ENCODE peak calls at places on chromosome 1, in eight cellular contexts. M, B, T, Z, J, A, N and W are unnamed samples.

GRCh38 chr1:14955402-14955801 is 198.1 kb upstream of the TMEM51 start:
- DNase-seq in M (no peak), B (no peak), T (no peak), Z (no peak), J (no peak), A (peak), N (no peak), W (no peak)

GRCh38 chr1:156767879-156768608 is 709 bp downstream of the PRCC start:
- DNase-seq in M (peak), B (peak), T (peak), Z (no peak), J (peak), A (no peak), N (peak), W (no peak)

GRCh38 chr1:47201179-47201578 is 11.3 kb upstream of the PDZK1IP1 start:
- DNase-seq in M (no peak), B (peak), T (no peak), Z (no peak), J (peak), A (no peak), N (no peak), W (no peak)

GRCh38 chr1:210407207-210407886 is 78.6 kb downstream of the HHAT start:
- DNase-seq in M (peak), B (peak), T (peak), Z (peak), J (peak), A (peak), N (peak), W (peak)

GRCh38 chr1:248686815-248687214 is 15.8 kb downstream of the OR14I1 start:
- DNase-seq in M (no peak), B (no peak), T (no peak), Z (no peak), J (no peak), A (no peak), N (no peak), W (no peak)

GRCh38 chr1:10834770-10835412 is 38.4 kb upstream of the CASZ1 start:
- DNase-seq in M (no peak), B (no peak), T (no peak), Z (no peak), J (no peak), A (no peak), N (no peak), W (no peak)

GRCh38 chr1:155010211-155010918 is 7.8 kb downstream of the ZBTB7B start:
- DNase-seq in M (no peak), B (no peak), T (no peak), Z (no peak), J (no peak), A (no peak), N (peak), W (no peak)

GRCh38 chr1:24318988-24319863 is at the start of gene GRHL3:
- DNase-seq in M (no peak), B (no peak), T (peak), Z (no peak), J (no peak), A (peak), N (peak), W (no peak)

GRCh38 chr1:183200451-183200850 is 14.4 kb downstream of the LAMC2 start:
- DNase-seq in M (no peak), B (no peak), T (no peak), Z (no peak), J (no peak), A (no peak), N (no peak), W (no peak)

GRCh38 chr1:207958376-207959139 is 47.6 kb upstream of the CD34 start:
- DNase-seq in M (no peak), B (no peak), T (peak), Z (no peak), J (no peak), A (no peak), N (no peak), W (no peak)
- H3K27ac ChIP-seq in M (peak), B (peak), T (no peak), Z (peak), J (no peak), A (no peak), N (no peak), W (peak)

DNA sequence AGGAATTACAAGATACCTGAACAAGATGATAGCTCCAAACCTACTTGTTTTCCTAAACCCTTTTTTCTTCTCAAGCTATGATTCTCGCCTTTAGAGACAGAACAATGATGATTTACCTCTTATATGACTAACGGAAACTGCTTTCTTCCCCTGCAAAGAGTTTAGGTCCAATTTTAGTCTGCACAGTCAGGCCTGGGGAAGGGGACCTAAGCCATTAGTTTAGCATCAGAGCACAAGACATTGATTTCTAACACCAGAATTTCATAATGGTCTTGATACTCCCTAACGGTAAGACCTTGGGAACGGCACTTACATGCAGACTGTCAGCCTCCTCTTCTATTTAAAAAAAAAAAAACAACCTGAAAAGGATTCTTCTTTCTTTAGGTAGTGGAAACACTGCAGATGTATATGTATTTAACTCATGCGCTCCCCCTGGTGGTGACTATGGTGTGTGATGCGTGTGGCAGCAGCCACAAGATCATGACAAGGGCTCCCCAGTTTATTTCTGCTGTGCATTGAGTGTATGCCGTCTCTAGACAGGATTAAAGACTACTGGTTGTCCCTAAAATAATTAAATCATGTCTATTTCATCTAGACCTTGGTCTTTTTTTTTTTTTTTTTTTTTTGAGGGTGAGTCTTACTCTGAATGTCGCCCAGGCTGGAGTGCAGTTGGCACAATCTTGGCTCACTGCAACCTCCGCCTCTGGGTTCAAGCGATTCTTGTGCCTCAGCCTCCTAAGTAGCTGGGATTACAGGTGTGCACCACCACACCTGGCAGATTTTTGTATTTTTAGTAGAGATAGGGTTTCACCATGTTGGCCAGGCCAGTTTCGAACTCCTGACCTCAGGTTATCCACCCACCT is 37.3 kb upstream of the TMEM222 start:
- DNase-seq in M (peak), B (peak), T (peak), Z (peak), J (peak), A (peak), N (peak), W (peak)
- H3K27ac ChIP-seq in M (no peak), B (no peak), T (no peak), Z (no peak), J (no peak), A (no peak), N (no peak), W (no peak)

GRCh38 chr1:81819613-81820012 is 18.9 kb downstream of the ADGRL2 start:
- DNase-seq in M (no peak), B (no peak), T (no peak), Z (no peak), J (no peak), A (no peak), N (no peak), W (no peak)

GRCh38 chr1:81823082-81823481 is 22.3 kb downstream of the ADGRL2 start:
- DNase-seq in M (no peak), B (no peak), T (no peak), Z (no peak), J (no peak), A (no peak), N (no peak), W (no peak)

GRCh38 chr1:81824759-81825158 is 24.0 kb downstream of the ADGRL2 start:
- DNase-seq in M (no peak), B (no peak), T (no peak), Z (no peak), J (peak), A (no peak), N (no peak), W (no peak)

GRCh38 chr1:81820761-81821160 is 20.0 kb downstream of the ADGRL2 start:
- DNase-seq in M (no peak), B (no peak), T (no peak), Z (no peak), J (peak), A (no peak), N (no peak), W (no peak)
- H3K27ac ChIP-seq in M (no peak), B (no peak), T (no peak), Z (no peak), J (peak), A (no peak), N (no peak), W (no peak)

DNA sequence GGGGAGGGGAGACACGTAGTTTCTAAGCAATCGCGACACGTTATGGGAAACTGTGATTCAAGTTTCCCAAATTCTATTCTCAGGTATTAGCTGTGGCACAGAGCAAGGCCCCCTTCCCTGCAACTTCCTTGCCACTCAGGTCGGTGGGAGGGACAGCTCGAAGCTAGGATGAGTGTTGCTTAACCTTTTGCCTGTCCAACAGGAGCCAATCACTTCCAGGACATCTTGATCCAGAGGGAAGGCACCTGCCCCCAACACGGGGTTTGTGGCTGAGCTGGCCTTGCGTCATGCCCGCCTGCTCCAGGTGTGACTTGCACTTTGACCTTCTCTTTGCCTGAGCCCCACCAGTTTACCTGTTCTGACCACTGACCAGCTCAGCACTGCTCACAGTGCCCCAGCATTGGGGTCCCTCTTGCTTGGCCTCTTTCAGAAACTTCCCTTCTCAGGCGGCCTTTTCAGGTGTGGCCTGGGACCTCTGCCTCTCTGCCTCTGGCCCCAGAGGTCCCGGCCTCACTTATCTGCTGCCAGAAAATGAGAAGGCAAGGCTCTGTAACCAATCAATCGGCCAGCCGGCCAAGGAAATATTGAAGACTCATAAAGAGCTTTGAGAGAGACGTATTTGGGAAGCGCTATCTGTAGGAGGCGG is 24.7 kb downstream of the TEX35 start:
- DNase-seq in M (no peak), B (peak), T (no peak), Z (no peak), J (no peak), A (peak), N (peak), W (no peak)
- H3K27ac ChIP-seq in M (peak), B (no peak), T (no peak), Z (no peak), J (no peak), A (peak), N (peak), W (no peak)

GRCh38 chr1:39258146-39258924 is 53.8 kb downstream of the MACF1 start:
- DNase-seq in M (peak), B (peak), T (peak), Z (peak), J (peak), A (peak), N (peak), W (peak)
- H3K27ac ChIP-seq in M (peak), B (peak), T (no peak), Z (peak), J (peak), A (no peak), N (no peak), W (no peak)

GRCh38 chr1:12398135-12398450 is 168.3 kb downstream of the VPS13D start:
- DNase-seq in M (no peak), B (no peak), T (no peak), Z (no peak), J (no peak), A (no peak), N (no peak), W (no peak)

GRCh38 chr1:12397426-12398134 is 167.8 kb downstream of the VPS13D start:
- DNase-seq in M (no peak), B (no peak), T (no peak), Z (no peak), J (no peak), A (no peak), N (no peak), W (no peak)

GRCh38 chr1:12400030-12400693 is 170.3 kb downstream of the VPS13D start:
- DNase-seq in M (no peak), B (no peak), T (no peak), Z (no peak), J (no peak), A (no peak), N (no peak), W (no peak)

GRCh38 chr1:12402159-12402673 is 172.4 kb downstream of the VPS13D start:
- DNase-seq in M (no peak), B (no peak), T (no peak), Z (no peak), J (peak), A (no peak), N (no peak), W (no peak)

DNA sequence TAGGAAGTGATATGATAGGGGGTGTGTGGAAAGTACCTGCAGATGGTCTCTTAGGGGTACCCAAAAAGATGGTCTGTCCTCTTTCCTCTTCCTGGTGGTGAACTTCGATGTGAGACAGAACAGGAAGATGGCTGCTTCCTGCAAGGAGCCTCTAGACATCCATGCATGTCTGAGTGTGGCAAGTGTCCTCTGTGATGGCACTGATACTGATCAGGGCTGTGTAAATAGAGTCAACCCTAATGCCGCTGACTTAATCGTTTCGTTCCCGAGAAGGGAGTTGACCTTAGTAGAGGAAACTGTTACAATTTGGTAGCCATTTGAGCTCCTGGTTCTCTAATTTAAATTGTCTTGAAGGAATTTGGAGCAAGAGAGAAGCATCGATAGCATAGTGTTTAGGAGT is 168.6 kb downstream of the VPS13D start:
- DNase-seq in M (no peak), B (no peak), T (no peak), Z (no peak), J (no peak), A (no peak), N (no peak), W (no peak)
- H3K27ac ChIP-seq in M (peak), B (no peak), T (no peak), Z (no peak), J (no peak), A (no peak), N (no peak), W (peak)

DNA sequence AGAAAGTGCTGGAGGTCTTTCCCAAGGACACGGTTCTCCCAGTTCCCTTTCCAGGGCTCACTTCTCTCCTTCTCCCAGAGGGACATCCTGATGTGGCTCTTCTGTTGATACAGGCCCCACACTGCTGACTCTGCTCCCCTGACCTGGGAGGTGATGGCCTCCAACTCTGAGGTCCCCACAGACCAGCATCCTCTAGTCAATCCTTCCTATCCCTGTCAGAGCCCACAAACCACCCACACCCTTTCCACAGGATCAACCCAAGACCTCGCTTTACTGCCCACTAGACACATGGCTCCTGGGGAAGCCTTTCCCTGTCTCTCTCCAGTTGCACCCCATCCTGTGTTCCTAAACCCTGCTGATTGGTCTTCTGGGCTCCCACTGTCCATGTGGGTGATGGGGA is 11.6 kb downstream of the SLAMF7 start:
- DNase-seq in M (no peak), B (no peak), T (no peak), Z (no peak), J (no peak), A (no peak), N (no peak), W (no peak)
- H3K27ac ChIP-seq in M (no peak), B (no peak), T (no peak), Z (no peak), J (no peak), A (no peak), N (no peak), W (no peak)

GRCh38 chr1:113677250-113678158 is 81.8 kb downstream of the PHTF1 start:
- DNase-seq in M (no peak), B (no peak), T (no peak), Z (no peak), J (peak), A (peak), N (no peak), W (no peak)

GRCh38 chr1:113683384-113684152 is 75.7 kb downstream of the PHTF1 start:
- DNase-seq in M (no peak), B (no peak), T (no peak), Z (no peak), J (no peak), A (no peak), N (no peak), W (no peak)

GRCh38 chr1:113678159-113678469 is 81.2 kb downstream of the PHTF1 start:
- DNase-seq in M (no peak), B (no peak), T (no peak), Z (no peak), J (no peak), A (no peak), N (no peak), W (no peak)

GRCh38 chr1:113684153-113684541 is 75.1 kb downstream of the PHTF1 start:
- DNase-seq in M (peak), B (peak), T (no peak), Z (no peak), J (no peak), A (no peak), N (peak), W (peak)

DNA sequence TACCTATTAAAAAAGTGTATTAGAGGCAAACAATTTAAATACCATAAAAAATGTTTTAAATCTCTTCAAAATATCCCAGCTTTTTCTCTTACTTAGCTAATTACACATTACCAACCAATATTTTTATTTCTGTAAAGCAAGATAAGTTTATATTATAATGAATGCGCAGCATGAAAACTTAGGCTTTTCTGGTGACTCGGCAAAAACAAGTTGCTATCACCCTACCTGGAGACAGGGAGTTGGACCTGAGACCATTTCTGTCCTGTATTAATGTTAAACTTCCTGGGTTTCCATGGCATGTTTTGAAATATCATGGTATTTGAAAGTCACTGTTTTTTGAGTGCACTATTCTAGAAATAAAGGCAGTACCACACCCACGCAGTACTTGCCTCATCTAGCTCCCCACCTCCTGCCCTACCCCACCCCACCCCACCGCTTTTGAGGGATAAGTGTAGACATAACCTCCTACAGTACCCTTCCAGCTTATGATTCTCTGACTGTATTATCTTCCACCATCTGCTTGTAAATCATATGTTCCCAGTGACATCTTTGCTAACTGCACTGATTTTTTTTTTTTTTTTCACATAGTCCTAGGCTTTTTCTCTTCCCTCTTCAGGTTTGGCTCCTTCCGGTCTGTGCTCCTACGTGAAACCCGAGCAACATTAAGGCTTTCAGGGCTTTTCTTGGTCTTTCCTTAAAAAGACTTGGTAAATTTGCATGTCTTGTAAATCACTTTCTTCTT is 77.5 kb downstream of the PHTF1 start:
- DNase-seq in M (no peak), B (no peak), T (no peak), Z (no peak), J (no peak), A (no peak), N (no peak), W (no peak)
- H3K27ac ChIP-seq in M (no peak), B (no peak), T (no peak), Z (no peak), J (no peak), A (no peak), N (no peak), W (no peak)